ENCODE peak calls at places on chromosomes 2 and 18, in ten cellular contexts. One of them, this sample, is unnamed.
A peak's percentile ranks its signal among the peaks of the same experiment; 100 is the strongest.

GRCh38 chr2:181305151-181306123 is 151.7 kb upstream of the ITGA4 start:
- DNase-seq in AG04449: no peak
- DNase-seq in fibroblast of mammary gland: peak; percentile 25
- DNase-seq in SW480: peak; percentile 80
- DNase-seq in posterior vena cava: no peak
- DNase-seq in BE2C: no peak
- DNase-seq in activated T-helper 1 cell treated with Interleukin-2 at 50 U/mL for 16 hours: no peak
- DNase-seq in activated CD4-positive, CD25-positive, alpha-beta regulatory T cell treated with anti-CD3 and anti-CD28 coated beads, Interleukin-2, amount 50 U/mL, for 72 hours: peak; percentile 39
- DNase-seq in HTR-8/SVneo: no peak
- DNase-seq in choroid plexus epithelial cell: peak; percentile 74
- DNase-seq in this sample: no peak

GRCh38 chr2:203122317-203122998 is 107.8 kb downstream of the NBEAL1 start:
- DNase-seq in AG04449: no peak
- DNase-seq in fibroblast of mammary gland: no peak
- DNase-seq in SW480: peak; percentile 13
- DNase-seq in posterior vena cava: no peak
- DNase-seq in BE2C: no peak
- DNase-seq in activated T-helper 1 cell treated with Interleukin-2 at 50 U/mL for 16 hours: no peak
- DNase-seq in activated CD4-positive, CD25-positive, alpha-beta regulatory T cell treated with anti-CD3 and anti-CD28 coated beads, Interleukin-2, amount 50 U/mL, for 72 hours: no peak
- DNase-seq in HTR-8/SVneo: no peak
- DNase-seq in choroid plexus epithelial cell: peak; percentile 33
- DNase-seq in this sample: no peak

GRCh38 chr2:64651590-64651989 is 2.1 kb downstream of the SERTAD2 start:
- DNase-seq in AG04449: no peak
- DNase-seq in fibroblast of mammary gland: no peak
- DNase-seq in SW480: no peak
- DNase-seq in posterior vena cava: no peak
- DNase-seq in BE2C: no peak
- DNase-seq in activated T-helper 1 cell treated with Interleukin-2 at 50 U/mL for 16 hours: no peak
- DNase-seq in activated CD4-positive, CD25-positive, alpha-beta regulatory T cell treated with anti-CD3 and anti-CD28 coated beads, Interleukin-2, amount 50 U/mL, for 72 hours: no peak
- DNase-seq in HTR-8/SVneo: no peak
- DNase-seq in choroid plexus epithelial cell: no peak
- DNase-seq in this sample: no peak

GRCh38 chr2:10931710-10932255 is 20.0 kb downstream of the KCNF1 start:
- DNase-seq in AG04449: no peak
- DNase-seq in fibroblast of mammary gland: peak; percentile 98
- DNase-seq in SW480: no peak
- DNase-seq in posterior vena cava: peak; percentile 78
- DNase-seq in BE2C: no peak
- DNase-seq in activated T-helper 1 cell treated with Interleukin-2 at 50 U/mL for 16 hours: no peak
- DNase-seq in activated CD4-positive, CD25-positive, alpha-beta regulatory T cell treated with anti-CD3 and anti-CD28 coated beads, Interleukin-2, amount 50 U/mL, for 72 hours: no peak
- DNase-seq in HTR-8/SVneo: no peak
- DNase-seq in choroid plexus epithelial cell: no peak
- DNase-seq in this sample: no peak

GRCh38 chr18:47420130-47420529 is 168.7 kb upstream of the SKOR2 start:
- DNase-seq in AG04449: no peak
- DNase-seq in fibroblast of mammary gland: no peak
- DNase-seq in SW480: no peak
- DNase-seq in posterior vena cava: no peak
- DNase-seq in BE2C: no peak
- DNase-seq in activated T-helper 1 cell treated with Interleukin-2 at 50 U/mL for 16 hours: no peak
- DNase-seq in activated CD4-positive, CD25-positive, alpha-beta regulatory T cell treated with anti-CD3 and anti-CD28 coated beads, Interleukin-2, amount 50 U/mL, for 72 hours: no peak
- DNase-seq in HTR-8/SVneo: no peak
- DNase-seq in choroid plexus epithelial cell: no peak
- DNase-seq in this sample: no peak

GRCh38 chr2:168607992-168608391 is 151.9 kb downstream of the CERS6 start:
- DNase-seq in AG04449: no peak
- DNase-seq in fibroblast of mammary gland: peak; percentile 72
- DNase-seq in SW480: no peak
- DNase-seq in posterior vena cava: no peak
- DNase-seq in BE2C: no peak
- DNase-seq in activated T-helper 1 cell treated with Interleukin-2 at 50 U/mL for 16 hours: no peak
- DNase-seq in activated CD4-positive, CD25-positive, alpha-beta regulatory T cell treated with anti-CD3 and anti-CD28 coated beads, Interleukin-2, amount 50 U/mL, for 72 hours: no peak
- DNase-seq in HTR-8/SVneo: no peak
- DNase-seq in choroid plexus epithelial cell: peak; percentile 61
- DNase-seq in this sample: no peak

GRCh38 chr2:112317303-112318158 is 42.1 kb downstream of the ZC3H6 start:
- DNase-seq in AG04449: no peak
- DNase-seq in fibroblast of mammary gland: no peak
- DNase-seq in SW480: no peak
- DNase-seq in posterior vena cava: no peak
- DNase-seq in BE2C: no peak
- DNase-seq in activated T-helper 1 cell treated with Interleukin-2 at 50 U/mL for 16 hours: no peak
- DNase-seq in activated CD4-positive, CD25-positive, alpha-beta regulatory T cell treated with anti-CD3 and anti-CD28 coated beads, Interleukin-2, amount 50 U/mL, for 72 hours: no peak
- DNase-seq in HTR-8/SVneo: no peak
- DNase-seq in choroid plexus epithelial cell: peak; percentile 38
- DNase-seq in this sample: no peak

GRCh38 chr2:105746177-105747080 is 1.7 kb downstream of the NCK2 start:
- DNase-seq in AG04449: no peak
- DNase-seq in fibroblast of mammary gland: no peak
- DNase-seq in SW480: no peak
- DNase-seq in posterior vena cava: peak; percentile 86
- DNase-seq in BE2C: no peak
- DNase-seq in activated T-helper 1 cell treated with Interleukin-2 at 50 U/mL for 16 hours: peak; percentile 56
- DNase-seq in activated CD4-positive, CD25-positive, alpha-beta regulatory T cell treated with anti-CD3 and anti-CD28 coated beads, Interleukin-2, amount 50 U/mL, for 72 hours: peak; percentile 88
- DNase-seq in HTR-8/SVneo: no peak
- DNase-seq in choroid plexus epithelial cell: no peak
- DNase-seq in this sample: no peak

GRCh38 chr2:110101280-110101844 is 14.3 kb downstream of the MALL start:
- DNase-seq in AG04449: peak; percentile 99
- DNase-seq in fibroblast of mammary gland: peak; percentile 100
- DNase-seq in SW480: peak; percentile 98
- DNase-seq in posterior vena cava: peak; percentile 99
- DNase-seq in BE2C: peak; percentile 50
- DNase-seq in activated T-helper 1 cell treated with Interleukin-2 at 50 U/mL for 16 hours: no peak
- DNase-seq in activated CD4-positive, CD25-positive, alpha-beta regulatory T cell treated with anti-CD3 and anti-CD28 coated beads, Interleukin-2, amount 50 U/mL, for 72 hours: no peak
- DNase-seq in HTR-8/SVneo: peak; percentile 84
- DNase-seq in choroid plexus epithelial cell: peak; percentile 98
- DNase-seq in this sample: peak; percentile 95

GRCh38 chr2:188984126-188984525 is 10.0 kb downstream of the COL3A1 start:
- DNase-seq in AG04449: no peak
- DNase-seq in fibroblast of mammary gland: peak; percentile 84
- DNase-seq in SW480: no peak
- DNase-seq in posterior vena cava: no peak
- DNase-seq in BE2C: no peak
- DNase-seq in activated T-helper 1 cell treated with Interleukin-2 at 50 U/mL for 16 hours: no peak
- DNase-seq in activated CD4-positive, CD25-positive, alpha-beta regulatory T cell treated with anti-CD3 and anti-CD28 coated beads, Interleukin-2, amount 50 U/mL, for 72 hours: no peak
- DNase-seq in HTR-8/SVneo: no peak
- DNase-seq in choroid plexus epithelial cell: peak; percentile 65
- DNase-seq in this sample: no peak

GRCh38 chr2:233430091-233430490 is 75.8 kb downstream of the DGKD start:
- DNase-seq in AG04449: peak; percentile 41
- DNase-seq in fibroblast of mammary gland: no peak
- DNase-seq in SW480: no peak
- DNase-seq in posterior vena cava: no peak
- DNase-seq in BE2C: no peak
- DNase-seq in activated T-helper 1 cell treated with Interleukin-2 at 50 U/mL for 16 hours: no peak
- DNase-seq in activated CD4-positive, CD25-positive, alpha-beta regulatory T cell treated with anti-CD3 and anti-CD28 coated beads, Interleukin-2, amount 50 U/mL, for 72 hours: no peak
- DNase-seq in HTR-8/SVneo: peak; percentile 56
- DNase-seq in choroid plexus epithelial cell: no peak
- DNase-seq in this sample: no peak

GRCh38 chr18:2955966-2956521 is 56.9 kb downstream of the LPIN2 start:
- DNase-seq in AG04449: no peak
- DNase-seq in fibroblast of mammary gland: peak; percentile 68
- DNase-seq in SW480: no peak
- DNase-seq in posterior vena cava: no peak
- DNase-seq in BE2C: no peak
- DNase-seq in activated T-helper 1 cell treated with Interleukin-2 at 50 U/mL for 16 hours: no peak
- DNase-seq in activated CD4-positive, CD25-positive, alpha-beta regulatory T cell treated with anti-CD3 and anti-CD28 coated beads, Interleukin-2, amount 50 U/mL, for 72 hours: no peak
- DNase-seq in HTR-8/SVneo: no peak
- DNase-seq in choroid plexus epithelial cell: no peak
- DNase-seq in this sample: no peak

GRCh38 chr2:239116456-239117246 is 268.8 kb downstream of the TWIST2 start:
- DNase-seq in AG04449: no peak
- DNase-seq in fibroblast of mammary gland: peak; percentile 57
- DNase-seq in SW480: no peak
- DNase-seq in posterior vena cava: no peak
- DNase-seq in BE2C: no peak
- DNase-seq in activated T-helper 1 cell treated with Interleukin-2 at 50 U/mL for 16 hours: no peak
- DNase-seq in activated CD4-positive, CD25-positive, alpha-beta regulatory T cell treated with anti-CD3 and anti-CD28 coated beads, Interleukin-2, amount 50 U/mL, for 72 hours: no peak
- DNase-seq in HTR-8/SVneo: peak; percentile 28
- DNase-seq in choroid plexus epithelial cell: no peak
- DNase-seq in this sample: no peak

GRCh38 chr2:108988796-108989713 is at the start of gene EDAR:
- DNase-seq in AG04449: no peak
- DNase-seq in fibroblast of mammary gland: peak; percentile 7
- DNase-seq in SW480: peak; percentile 93
- DNase-seq in posterior vena cava: no peak
- DNase-seq in BE2C: peak; percentile 47
- DNase-seq in activated T-helper 1 cell treated with Interleukin-2 at 50 U/mL for 16 hours: peak; percentile 17
- DNase-seq in activated CD4-positive, CD25-positive, alpha-beta regulatory T cell treated with anti-CD3 and anti-CD28 coated beads, Interleukin-2, amount 50 U/mL, for 72 hours: peak; percentile 36
- DNase-seq in HTR-8/SVneo: peak; percentile 73
- DNase-seq in choroid plexus epithelial cell: peak; percentile 37
- DNase-seq in this sample: no peak

GRCh38 chr2:176094307-176094706 is 1.8 kb downstream of the HOXD13 start:
- DNase-seq in AG04449: no peak
- DNase-seq in fibroblast of mammary gland: no peak
- DNase-seq in SW480: no peak
- DNase-seq in posterior vena cava: no peak
- DNase-seq in BE2C: no peak
- DNase-seq in activated T-helper 1 cell treated with Interleukin-2 at 50 U/mL for 16 hours: no peak
- DNase-seq in activated CD4-positive, CD25-positive, alpha-beta regulatory T cell treated with anti-CD3 and anti-CD28 coated beads, Interleukin-2, amount 50 U/mL, for 72 hours: no peak
- DNase-seq in HTR-8/SVneo: no peak
- DNase-seq in choroid plexus epithelial cell: no peak
- DNase-seq in this sample: no peak

GRCh38 chr18:46319793-46320192 is 215.6 kb downstream of the HAUS1 start:
- DNase-seq in AG04449: no peak
- DNase-seq in fibroblast of mammary gland: peak; percentile 25
- DNase-seq in SW480: peak; percentile 17
- DNase-seq in posterior vena cava: no peak
- DNase-seq in BE2C: no peak
- DNase-seq in activated T-helper 1 cell treated with Interleukin-2 at 50 U/mL for 16 hours: no peak
- DNase-seq in activated CD4-positive, CD25-positive, alpha-beta regulatory T cell treated with anti-CD3 and anti-CD28 coated beads, Interleukin-2, amount 50 U/mL, for 72 hours: no peak
- DNase-seq in HTR-8/SVneo: no peak
- DNase-seq in choroid plexus epithelial cell: no peak
- DNase-seq in this sample: no peak

GRCh38 chr2:174023591-174024523 is 58.7 kb upstream of the SP3 start:
- DNase-seq in AG04449: no peak
- DNase-seq in fibroblast of mammary gland: peak; percentile 99
- DNase-seq in SW480: peak; percentile 29
- DNase-seq in posterior vena cava: peak; percentile 86
- DNase-seq in BE2C: peak; percentile 63
- DNase-seq in activated T-helper 1 cell treated with Interleukin-2 at 50 U/mL for 16 hours: no peak
- DNase-seq in activated CD4-positive, CD25-positive, alpha-beta regulatory T cell treated with anti-CD3 and anti-CD28 coated beads, Interleukin-2, amount 50 U/mL, for 72 hours: peak; percentile 45
- DNase-seq in HTR-8/SVneo: no peak
- DNase-seq in choroid plexus epithelial cell: peak; percentile 97
- DNase-seq in this sample: peak; percentile 82

GRCh38 chr2:26157580-26157979 is 15.3 kb upstream of the GAREM2 start:
- DNase-seq in AG04449: no peak
- DNase-seq in fibroblast of mammary gland: no peak
- DNase-seq in SW480: no peak
- DNase-seq in posterior vena cava: no peak
- DNase-seq in BE2C: no peak
- DNase-seq in activated T-helper 1 cell treated with Interleukin-2 at 50 U/mL for 16 hours: no peak
- DNase-seq in activated CD4-positive, CD25-positive, alpha-beta regulatory T cell treated with anti-CD3 and anti-CD28 coated beads, Interleukin-2, amount 50 U/mL, for 72 hours: no peak
- DNase-seq in HTR-8/SVneo: no peak
- DNase-seq in choroid plexus epithelial cell: no peak
- DNase-seq in this sample: no peak

GRCh38 chr2:55048514-55048924 is 1.7 kb downstream of the RTN4 start:
- DNase-seq in AG04449: no peak
- DNase-seq in fibroblast of mammary gland: peak; percentile 48
- DNase-seq in SW480: peak; percentile 63
- DNase-seq in posterior vena cava: no peak
- DNase-seq in BE2C: peak; percentile 22
- DNase-seq in activated T-helper 1 cell treated with Interleukin-2 at 50 U/mL for 16 hours: no peak
- DNase-seq in activated CD4-positive, CD25-positive, alpha-beta regulatory T cell treated with anti-CD3 and anti-CD28 coated beads, Interleukin-2, amount 50 U/mL, for 72 hours: no peak
- DNase-seq in HTR-8/SVneo: peak; percentile 26
- DNase-seq in choroid plexus epithelial cell: peak; percentile 56
- DNase-seq in this sample: no peak

GRCh38 chr2:54903736-54904554 is 146.3 kb downstream of the RTN4 start:
- DNase-seq in AG04449: peak; percentile 97
- DNase-seq in fibroblast of mammary gland: peak; percentile 99
- DNase-seq in SW480: peak; percentile 97
- DNase-seq in posterior vena cava: no peak
- DNase-seq in BE2C: peak; percentile 50
- DNase-seq in activated T-helper 1 cell treated with Interleukin-2 at 50 U/mL for 16 hours: peak; percentile 27
- DNase-seq in activated CD4-positive, CD25-positive, alpha-beta regulatory T cell treated with anti-CD3 and anti-CD28 coated beads, Interleukin-2, amount 50 U/mL, for 72 hours: peak; percentile 37
- DNase-seq in HTR-8/SVneo: peak; percentile 93
- DNase-seq in choroid plexus epithelial cell: peak; percentile 95
- DNase-seq in this sample: no peak

GRCh38 chr2:180472133-180472532 is 465.0 kb upstream of the CWC22 start:
- DNase-seq in AG04449: peak; percentile 7
- DNase-seq in fibroblast of mammary gland: peak; percentile 62
- DNase-seq in SW480: no peak
- DNase-seq in posterior vena cava: no peak
- DNase-seq in BE2C: no peak
- DNase-seq in activated T-helper 1 cell treated with Interleukin-2 at 50 U/mL for 16 hours: no peak
- DNase-seq in activated CD4-positive, CD25-positive, alpha-beta regulatory T cell treated with anti-CD3 and anti-CD28 coated beads, Interleukin-2, amount 50 U/mL, for 72 hours: no peak
- DNase-seq in HTR-8/SVneo: no peak
- DNase-seq in choroid plexus epithelial cell: peak; percentile 22
- DNase-seq in this sample: no peak

GRCh38 chr2:98487806-98488189 is 43.1 kb downstream of the INPP4A start:
- DNase-seq in AG04449: no peak
- DNase-seq in fibroblast of mammary gland: peak; percentile 42
- DNase-seq in SW480: peak; percentile 46
- DNase-seq in posterior vena cava: no peak
- DNase-seq in BE2C: peak; percentile 26
- DNase-seq in activated T-helper 1 cell treated with Interleukin-2 at 50 U/mL for 16 hours: no peak
- DNase-seq in activated CD4-positive, CD25-positive, alpha-beta regulatory T cell treated with anti-CD3 and anti-CD28 coated beads, Interleukin-2, amount 50 U/mL, for 72 hours: peak; percentile 38
- DNase-seq in HTR-8/SVneo: no peak
- DNase-seq in choroid plexus epithelial cell: peak; percentile 59
- DNase-seq in this sample: peak; percentile 47

GRCh38 chr2:65626831-65627230 is 194.4 kb upstream of the SPRED2 start:
- DNase-seq in AG04449: no peak
- DNase-seq in fibroblast of mammary gland: peak; percentile 15
- DNase-seq in SW480: no peak
- DNase-seq in posterior vena cava: no peak
- DNase-seq in BE2C: no peak
- DNase-seq in activated T-helper 1 cell treated with Interleukin-2 at 50 U/mL for 16 hours: no peak
- DNase-seq in activated CD4-positive, CD25-positive, alpha-beta regulatory T cell treated with anti-CD3 and anti-CD28 coated beads, Interleukin-2, amount 50 U/mL, for 72 hours: no peak
- DNase-seq in HTR-8/SVneo: no peak
- DNase-seq in choroid plexus epithelial cell: peak; percentile 45
- DNase-seq in this sample: no peak

GRCh38 chr2:78201064-78201575 is 678.9 kb upstream of the LRRTM4 start:
- DNase-seq in AG04449: no peak
- DNase-seq in fibroblast of mammary gland: no peak
- DNase-seq in SW480: no peak
- DNase-seq in posterior vena cava: no peak
- DNase-seq in BE2C: no peak
- DNase-seq in activated T-helper 1 cell treated with Interleukin-2 at 50 U/mL for 16 hours: no peak
- DNase-seq in activated CD4-positive, CD25-positive, alpha-beta regulatory T cell treated with anti-CD3 and anti-CD28 coated beads, Interleukin-2, amount 50 U/mL, for 72 hours: no peak
- DNase-seq in HTR-8/SVneo: no peak
- DNase-seq in choroid plexus epithelial cell: no peak
- DNase-seq in this sample: no peak

GRCh38 chr2:57908736-57909161 is 137.9 kb upstream of the VRK2 start:
- DNase-seq in AG04449: no peak
- DNase-seq in fibroblast of mammary gland: no peak
- DNase-seq in SW480: no peak
- DNase-seq in posterior vena cava: no peak
- DNase-seq in BE2C: no peak
- DNase-seq in activated T-helper 1 cell treated with Interleukin-2 at 50 U/mL for 16 hours: no peak
- DNase-seq in activated CD4-positive, CD25-positive, alpha-beta regulatory T cell treated with anti-CD3 and anti-CD28 coated beads, Interleukin-2, amount 50 U/mL, for 72 hours: no peak
- DNase-seq in HTR-8/SVneo: no peak
- DNase-seq in choroid plexus epithelial cell: no peak
- DNase-seq in this sample: no peak

GRCh38 chr2:69149631-69150215 is 136.7 kb downstream of the ANTXR1 start:
- DNase-seq in AG04449: peak; percentile 50
- DNase-seq in fibroblast of mammary gland: peak; percentile 77
- DNase-seq in SW480: no peak
- DNase-seq in posterior vena cava: peak; percentile 87
- DNase-seq in BE2C: peak; percentile 33
- DNase-seq in activated T-helper 1 cell treated with Interleukin-2 at 50 U/mL for 16 hours: no peak
- DNase-seq in activated CD4-positive, CD25-positive, alpha-beta regulatory T cell treated with anti-CD3 and anti-CD28 coated beads, Interleukin-2, amount 50 U/mL, for 72 hours: no peak
- DNase-seq in HTR-8/SVneo: peak; percentile 47
- DNase-seq in choroid plexus epithelial cell: peak; percentile 72
- DNase-seq in this sample: peak; percentile 83

GRCh38 chr2:197599285-197599965 is 76.0 kb downstream of the RFTN2 start:
- DNase-seq in AG04449: no peak
- DNase-seq in fibroblast of mammary gland: peak; percentile 71
- DNase-seq in SW480: peak; percentile 31
- DNase-seq in posterior vena cava: no peak
- DNase-seq in BE2C: peak; percentile 33
- DNase-seq in activated T-helper 1 cell treated with Interleukin-2 at 50 U/mL for 16 hours: no peak
- DNase-seq in activated CD4-positive, CD25-positive, alpha-beta regulatory T cell treated with anti-CD3 and anti-CD28 coated beads, Interleukin-2, amount 50 U/mL, for 72 hours: no peak
- DNase-seq in HTR-8/SVneo: peak; percentile 40
- DNase-seq in choroid plexus epithelial cell: peak; percentile 77
- DNase-seq in this sample: no peak

GRCh38 chr18:39647627-39648502 is 2082.3 kb upstream of the CELF4 start:
- DNase-seq in AG04449: peak; percentile 71
- DNase-seq in fibroblast of mammary gland: peak; percentile 94
- DNase-seq in SW480: peak; percentile 5
- DNase-seq in posterior vena cava: no peak
- DNase-seq in BE2C: no peak
- DNase-seq in activated T-helper 1 cell treated with Interleukin-2 at 50 U/mL for 16 hours: no peak
- DNase-seq in activated CD4-positive, CD25-positive, alpha-beta regulatory T cell treated with anti-CD3 and anti-CD28 coated beads, Interleukin-2, amount 50 U/mL, for 72 hours: no peak
- DNase-seq in HTR-8/SVneo: peak; percentile 27
- DNase-seq in choroid plexus epithelial cell: peak; percentile 94
- DNase-seq in this sample: no peak